ENCODE peak calls at places on chromosome 19, in ten cellular contexts. C is uterus, O is lower leg skin, N is heart left ventricle, T is stomach, A is testis, S is upper lobe of left lung, J is IMR-90, B is NB4, M is adrenal gland. F is an unnamed sample.

GRCh38 chr19:5338661-5339469 is 1.7 kb downstream of the PTPRS start:
- DNase-seq in C (no peak), O (no peak), N (no peak), T (no peak), A (no peak), S (no peak), J (no peak), B (peak; percentile 15), M (no peak), F (no peak)

GRCh38 chr19:34644991-34645461 is 31.9 kb downstream of the SCGB2B2 start:
- DNase-seq in C (no peak), O (no peak), N (no peak), T (no peak), A (no peak), S (peak; percentile 25), J (no peak), B (no peak), M (no peak), F (no peak)

GRCh38 chr19:3521104-3521445 is 15.0 kb downstream of the FZR1 start:
- DNase-seq in C (no peak), O (no peak), N (no peak), T (no peak), A (no peak), S (no peak), J (no peak), B (no peak), M (no peak), F (peak; percentile 65)

GRCh38 chr19:43409415-43409814 is 5.3 kb upstream of the TEX101 start:
- DNase-seq in C (no peak), O (no peak), N (no peak), T (no peak), A (no peak), S (no peak), J (no peak), B (no peak), M (no peak), F (no peak)

GRCh38 chr19:41546386-41546789 is 29.6 kb upstream of the CEACAM21 start:
- DNase-seq in C (no peak), O (no peak), N (peak; percentile 42), T (no peak), A (no peak), S (no peak), J (no peak), B (peak; percentile 37), M (no peak), F (no peak)

GRCh38 chr19:3178377-3178972 is at the start of gene S1PR4:
- DNase-seq in C (no peak), O (no peak), N (no peak), T (no peak), A (no peak), S (no peak), J (no peak), B (peak; percentile 86), M (no peak), F (peak; percentile 64)

GRCh38 chr19:18470153-18470552 is 32.2 kb upstream of the ISYNA1 start:
- DNase-seq in C (no peak), O (no peak), N (no peak), T (no peak), A (no peak), S (peak; percentile 78), J (no peak), B (peak; percentile 59), M (no peak), F (peak; percentile 68)

GRCh38 chr19:58585442-58586130 is 12.5 kb upstream of the MZF1 start:
- DNase-seq in C (no peak), O (no peak), N (no peak), T (no peak), A (no peak), S (no peak), J (peak; percentile 28), B (no peak), M (no peak), F (no peak)

GRCh38 chr19:17951151-17952040 is 15.5 kb upstream of the KCNN1 start:
- DNase-seq in C (no peak), O (no peak), N (no peak), T (no peak), A (no peak), S (no peak), J (no peak), B (peak; percentile 41), M (no peak), F (no peak)

GRCh38 chr19:32357720-32358119 is 12.3 kb downstream of the ZNF507 start:
- DNase-seq in C (no peak), O (no peak), N (no peak), T (no peak), A (no peak), S (no peak), J (no peak), B (no peak), M (no peak), F (no peak)

GRCh38 chr19:12838182-12838890 is at the start of gene MAST1:
- DNase-seq in C (no peak), O (no peak), N (no peak), T (peak; percentile 50), A (peak; percentile 45), S (peak; percentile 91), J (no peak), B (peak; percentile 59), M (no peak), F (peak; percentile 91)

GRCh38 chr19:33532859-33533455 is 11.4 kb upstream of the PEPD start:
- DNase-seq in C (no peak), O (no peak), N (no peak), T (no peak), A (no peak), S (no peak), J (no peak), B (no peak), M (no peak), F (no peak)

GRCh38 chr19:17078038-17078919 is 2.7 kb downstream of the MYO9B start:
- DNase-seq in C (no peak), O (no peak), N (no peak), T (no peak), A (no peak), S (no peak), J (no peak), B (peak; percentile 51), M (no peak), F (no peak)

GRCh38 chr19:22526661-22527272 is 104.6 kb upstream of the ZNF98 start:
- DNase-seq in C (peak; percentile 34), O (no peak), N (no peak), T (no peak), A (no peak), S (no peak), J (no peak), B (peak; percentile 62), M (no peak), F (no peak)

GRCh38 chr19:50718255-50719118 is 1.1 kb downstream of the SHANK1 start:
- DNase-seq in C (no peak), O (no peak), N (no peak), T (no peak), A (no peak), S (peak; percentile 78), J (no peak), B (peak; percentile 28), M (no peak), F (no peak)

GRCh38 chr19:4689403-4689802 is 19.3 kb upstream of the MYDGF start:
- DNase-seq in C (no peak), O (no peak), N (no peak), T (no peak), A (no peak), S (peak; percentile 77), J (no peak), B (no peak), M (no peak), F (no peak)

GRCh38 chr19:13764821-13765394 is 586 bp downstream of the MRI1 start:
- DNase-seq in C (no peak), O (peak; percentile 89), N (peak; percentile 27), T (peak; percentile 43), A (no peak), S (peak; percentile 91), J (no peak), B (peak; percentile 55), M (no peak), F (peak; percentile 58)

GRCh38 chr19:34633806-34634205 is 43.2 kb downstream of the SCGB2B2 start:
- DNase-seq in C (no peak), O (no peak), N (no peak), T (no peak), A (no peak), S (no peak), J (no peak), B (no peak), M (no peak), F (no peak)

GRCh38 chr19:33215438-33216197 is 10.0 kb downstream of the SLC7A10 start:
- DNase-seq in C (no peak), O (no peak), N (no peak), T (no peak), A (no peak), S (no peak), J (no peak), B (no peak), M (no peak), F (no peak)

GRCh38 chr19:2039959-2040646 is 10.9 kb downstream of the MKNK2 start:
- DNase-seq in C (no peak), O (no peak), N (no peak), T (no peak), A (no peak), S (peak; percentile 80), J (no peak), B (no peak), M (no peak), F (no peak)
- TF ChIP-seq POLR2A in C (no peak), O (no peak), N (no peak), T (no peak), A (no peak), S (no peak), J (no peak), B (no peak), M (no peak), F (no peak)

GRCh38 chr19:1431759-1432506 is 6.3 kb upstream of the RPS15 start:
- DNase-seq in C (no peak), O (no peak), N (no peak), T (no peak), A (no peak), S (peak; percentile 64), J (no peak), B (no peak), M (no peak), F (no peak)
- TF ChIP-seq POLR2A in C (no peak), O (no peak), N (no peak), T (no peak), A (no peak), S (no peak), J (no peak), B (no peak), M (no peak), F (no peak)

DNA sequence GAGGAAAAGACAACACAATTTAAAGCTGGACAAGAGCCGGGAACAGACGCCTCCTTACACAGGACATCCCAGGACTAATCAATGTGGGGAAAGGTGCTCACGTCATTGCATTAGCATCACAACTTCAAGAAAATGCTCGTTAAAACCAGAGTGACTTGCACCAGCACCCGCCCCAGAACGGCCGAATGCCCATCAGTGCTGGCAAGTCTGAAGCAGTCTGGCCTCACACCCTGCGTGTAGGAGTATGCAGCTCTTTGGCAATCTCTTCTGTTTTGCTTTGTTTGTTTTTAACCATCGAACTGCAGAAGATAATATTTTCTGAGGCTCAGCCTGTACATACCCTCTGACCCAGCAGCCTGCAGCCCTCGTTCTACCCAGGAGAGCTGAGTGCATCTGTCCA is 44.8 kb upstream of the LDLR start:
- DNase-seq in C (peak; percentile 44), O (no peak), N (no peak), T (no peak), A (no peak), S (no peak), J (no peak), B (no peak), M (no peak), F (no peak)
- TF ChIP-seq POLR2A in C (no peak), O (no peak), N (no peak), T (no peak), A (no peak), S (no peak), J (no peak), B (no peak), M (no peak), F (no peak)

GRCh38 chr19:46347985-46348384 is 1.1 kb downstream of the PPP5C start:
- DNase-seq in C (no peak), O (no peak), N (no peak), T (no peak), A (no peak), S (no peak), J (no peak), B (peak; percentile 40), M (no peak), F (no peak)
- TF ChIP-seq POLR2A in C (no peak), O (no peak), N (no peak), T (no peak), A (no peak), S (no peak), J (no peak), B (no peak), M (no peak), F (no peak)

F was measured in erythroblast.